ENCODE peak calls at places on chromosomes 4 and X, in four cellular contexts. N is activated naive CD4-positive, alpha-beta T cell; R is COR-L47; U is MV-4-11. H is an unnamed sample.

GRCh38 chrX:70219938-70220764 is 14.3 kb upstream of the AWAT1 start:
- DNase-seq in N (no peak), R (peak), U (no peak), H (no peak)

GRCh38 chr4:51872283-51872997 is 29.5 kb downstream of the DCUN1D4 start:
- DNase-seq in N (no peak), R (no peak), U (no peak), H (no peak)

GRCh38 chr4:55218041-55218440 is 92.6 kb upstream of the KDR start:
- DNase-seq in N (no peak), R (no peak), U (no peak), H (no peak)

GRCh38 chr4:101806914-101807313 is 16.4 kb downstream of the BANK1 start:
- DNase-seq in N (no peak), R (no peak), U (no peak), H (no peak)

GRCh38 chrX:113548308-113549015 is 707.8 kb upstream of the AMOT start:
- DNase-seq in N (no peak), R (peak), U (no peak), H (no peak)

GRCh38 chr4:122661176-122661575 is 40.3 kb upstream of the IL21 start:
- DNase-seq in N (no peak), R (no peak), U (peak), H (no peak)

GRCh38 chr4:140816806-140817205 is 60.6 kb upstream of the TBC1D9 start:
- DNase-seq in N (no peak), R (peak), U (no peak), H (no peak)

GRCh38 chrX:30620980-30621716 is 32.1 kb upstream of the GK start:
- DNase-seq in N (no peak), R (no peak), U (peak), H (no peak)

GRCh38 chrX:11190745-11191510 is 79.8 kb downstream of the HCCS start:
- DNase-seq in N (no peak), R (peak), U (no peak), H (peak)

GRCh38 chr4:151117371-151117962 is 18.0 kb downstream of the RPS3A start:
- DNase-seq in N (no peak), R (peak), U (peak), H (peak)

GRCh38 chr4:185849543-185850185 is 37.7 kb upstream of the SORBS2 start:
- DNase-seq in N (no peak), R (no peak), U (no peak), H (no peak)

GRCh38 chrX:36436286-36436860 is 516.8 kb downstream of the CFAP47 start:
- DNase-seq in N (no peak), R (no peak), U (no peak), H (no peak)

GRCh38 chrX:9789555-9789954 is 3.3 kb downstream of the SHROOM2 start:
- DNase-seq in N (no peak), R (no peak), U (no peak), H (no peak)

GRCh38 chr4:3760346-3760745 is 5.8 kb upstream of the ADRA2C start:
- DNase-seq in N (no peak), R (no peak), U (no peak), H (no peak)

GRCh38 chrX:15299945-15300851 is 15.2 kb downstream of the ASB11 start:
- DNase-seq in N (no peak), R (no peak), U (peak), H (peak)

H was measured in NCI-H1105 treated with DMSO at 0.1 percent for 48 hours.